ENCODE peak calls at places on chromosomes 1 and 21, in five cellular contexts. One of them, this sample, is unnamed.

GRCh38 chr1:5634893-5635292 is 357.3 kb downstream of the NPHP4 start:
- DNase-seq in EH: no peak
- DNase-seq in naive thymus-derived CD4-positive, alpha-beta T cell: no peak
- DNase-seq in naive thymus-derived CD8-positive, alpha-beta T cell: no peak
- DNase-seq in upper lobe of right lung: no peak
- DNase-seq in this sample: no peak

GRCh38 chr21:38247738-38248509 is 8.9 kb upstream of the KCNJ15 start:
- DNase-seq in EH: no peak
- DNase-seq in naive thymus-derived CD4-positive, alpha-beta T cell: no peak
- DNase-seq in naive thymus-derived CD8-positive, alpha-beta T cell: no peak
- DNase-seq in upper lobe of right lung: no peak
- DNase-seq in this sample: no peak

GRCh38 chr1:11053758-11054137 is 6.1 kb downstream of the SRM start:
- DNase-seq in EH: peak
- DNase-seq in naive thymus-derived CD4-positive, alpha-beta T cell: no peak
- DNase-seq in naive thymus-derived CD8-positive, alpha-beta T cell: no peak
- DNase-seq in upper lobe of right lung: no peak
- DNase-seq in this sample: no peak

GRCh38 chr1:63321788-63322247 is 549 bp upstream of the FOXD3 start:
- DNase-seq in EH: no peak
- DNase-seq in naive thymus-derived CD4-positive, alpha-beta T cell: peak
- DNase-seq in naive thymus-derived CD8-positive, alpha-beta T cell: no peak
- DNase-seq in upper lobe of right lung: no peak
- DNase-seq in this sample: no peak

GRCh38 chr1:206658981-206659273 is 23.6 kb downstream of the DYRK3 start:
- DNase-seq in EH: no peak
- DNase-seq in naive thymus-derived CD4-positive, alpha-beta T cell: no peak
- DNase-seq in naive thymus-derived CD8-positive, alpha-beta T cell: no peak
- DNase-seq in upper lobe of right lung: no peak
- DNase-seq in this sample: no peak

GRCh38 chr21:41895643-41896493 is 16.7 kb upstream of the PRDM15 start:
- DNase-seq in EH: no peak
- DNase-seq in naive thymus-derived CD4-positive, alpha-beta T cell: peak
- DNase-seq in naive thymus-derived CD8-positive, alpha-beta T cell: peak
- DNase-seq in upper lobe of right lung: no peak
- DNase-seq in this sample: no peak

GRCh38 chr1:43760745-43761343 is 53.5 kb downstream of the ST3GAL3 start:
- DNase-seq in EH: peak
- DNase-seq in naive thymus-derived CD4-positive, alpha-beta T cell: no peak
- DNase-seq in naive thymus-derived CD8-positive, alpha-beta T cell: no peak
- DNase-seq in upper lobe of right lung: no peak
- DNase-seq in this sample: no peak

GRCh38 chr1:204456826-204457361 is 37.7 kb downstream of the PIK3C2B start:
- DNase-seq in EH: no peak
- DNase-seq in naive thymus-derived CD4-positive, alpha-beta T cell: no peak
- DNase-seq in naive thymus-derived CD8-positive, alpha-beta T cell: no peak
- DNase-seq in upper lobe of right lung: no peak
- DNase-seq in this sample: no peak

GRCh38 chr1:201503397-201504176 is 3.3 kb downstream of the CSRP1 start:
- DNase-seq in EH: peak
- DNase-seq in naive thymus-derived CD4-positive, alpha-beta T cell: no peak
- DNase-seq in naive thymus-derived CD8-positive, alpha-beta T cell: no peak
- DNase-seq in upper lobe of right lung: no peak
- DNase-seq in this sample: no peak

GRCh38 chr1:1087351-1088035 is 13.4 kb upstream of the RNF223 start:
- DNase-seq in EH: no peak
- DNase-seq in naive thymus-derived CD4-positive, alpha-beta T cell: no peak
- DNase-seq in naive thymus-derived CD8-positive, alpha-beta T cell: no peak
- DNase-seq in upper lobe of right lung: peak
- DNase-seq in this sample: no peak

GRCh38 chr1:176058686-176059085 is 148.4 kb downstream of the COP1 start:
- DNase-seq in EH: no peak
- DNase-seq in naive thymus-derived CD4-positive, alpha-beta T cell: no peak
- DNase-seq in naive thymus-derived CD8-positive, alpha-beta T cell: no peak
- DNase-seq in upper lobe of right lung: no peak
- DNase-seq in this sample: no peak

GRCh38 chr1:71311396-71311795 is 230.6 kb upstream of the ZRANB2 start:
- DNase-seq in EH: peak
- DNase-seq in naive thymus-derived CD4-positive, alpha-beta T cell: no peak
- DNase-seq in naive thymus-derived CD8-positive, alpha-beta T cell: no peak
- DNase-seq in upper lobe of right lung: no peak
- DNase-seq in this sample: no peak

GRCh38 chr1:1157426-1157913 is 16.2 kb upstream of the TTLL10 start:
- DNase-seq in EH: peak
- DNase-seq in naive thymus-derived CD4-positive, alpha-beta T cell: peak
- DNase-seq in naive thymus-derived CD8-positive, alpha-beta T cell: peak
- DNase-seq in upper lobe of right lung: peak
- DNase-seq in this sample: peak

GRCh38 chr1:35031103-35031452 is 667 bp downstream of the ZMYM6 start:
- DNase-seq in EH: peak
- DNase-seq in naive thymus-derived CD4-positive, alpha-beta T cell: no peak
- DNase-seq in naive thymus-derived CD8-positive, alpha-beta T cell: no peak
- DNase-seq in upper lobe of right lung: no peak
- DNase-seq in this sample: no peak

GRCh38 chr1:29166291-29166878 is 15.3 kb downstream of the SRSF4 start:
- DNase-seq in EH: peak
- DNase-seq in naive thymus-derived CD4-positive, alpha-beta T cell: no peak
- DNase-seq in naive thymus-derived CD8-positive, alpha-beta T cell: no peak
- DNase-seq in upper lobe of right lung: no peak
- DNase-seq in this sample: no peak

GRCh38 chr21:33948096-33948950 is 32.7 kb upstream of the ATP5PO start:
- DNase-seq in EH: peak
- DNase-seq in naive thymus-derived CD4-positive, alpha-beta T cell: peak
- DNase-seq in naive thymus-derived CD8-positive, alpha-beta T cell: peak
- DNase-seq in upper lobe of right lung: peak
- DNase-seq in this sample: peak

GRCh38 chr21:38683222-38683621 is 122.5 kb upstream of the ETS2 start:
- DNase-seq in EH: peak
- DNase-seq in naive thymus-derived CD4-positive, alpha-beta T cell: no peak
- DNase-seq in naive thymus-derived CD8-positive, alpha-beta T cell: no peak
- DNase-seq in upper lobe of right lung: no peak
- DNase-seq in this sample: no peak